ENCODE peak calls at places on chromosomes 2 and 18, in four cellular contexts. M is right lobe of liver, Z is HCT116, F is OCI-LY7. L is an unnamed sample.
A peak's percentile ranks its signal among the peaks of the same experiment; 100 is the strongest.

GRCh38 chr18:13502585-13502984 is 223.8 kb downstream of the FAM210A start:
- DNase-seq in M (no peak), Z (no peak), F (no peak), L (no peak)

GRCh38 chr2:14907014-14907612 is 274.6 kb downstream of the LRATD1 start:
- DNase-seq in M (no peak), F (peak; percentile 5), Z (no peak), L (no peak)

GRCh38 chr18:75844102-75844604 is 416.6 kb upstream of the SMIM21 start:
- DNase-seq in M (no peak), F (no peak), Z (no peak), L (no peak)

GRCh38 chr2:160429248-160430000 is 64.2 kb downstream of the RBMS1 start:
- DNase-seq in M (no peak), F (peak; percentile 79), Z (peak; percentile 56), L (no peak)

GRCh38 chr18:70463085-70463484 is 174.2 kb downstream of the SOCS6 start:
- DNase-seq in Z (no peak), M (no peak), F (no peak), L (no peak)

GRCh38 chr2:189595412-189595811 is 14.8 kb upstream of the SLC40A1 start:
- DNase-seq in M (no peak), Z (no peak), F (no peak), L (no peak)

GRCh38 chr18:42850174-42850766 is 265.2 kb downstream of the RIT2 start:
- DNase-seq in Z (no peak), M (no peak), F (no peak), L (no peak)

GRCh38 chr2:902584-902983 is 48.1 kb upstream of the SNTG2 start:
- DNase-seq in F (no peak), Z (no peak), M (no peak), L (no peak)

GRCh38 chr18:36130039-36130831 is 536 bp downstream of the ELP2 start:
- DNase-seq in F (no peak), M (no peak), Z (no peak), L (peak; percentile 2)

GRCh38 chr2:120552800-120553471 is 182.7 kb upstream of the GLI2 start:
- DNase-seq in F (peak; percentile 2), M (peak; percentile 97), Z (peak; percentile 84), L (peak; percentile 86)

GRCh38 chr2:120740765-120741513 is 5.3 kb downstream of the GLI2 start:
- DNase-seq in F (no peak), Z (no peak), M (no peak), L (no peak)

GRCh38 chr2:144288428-144288827 is 231.5 kb downstream of the ZEB2 start:
- DNase-seq in F (no peak), Z (no peak), M (no peak), L (no peak)

GRCh38 chr18:26327062-26327461 is 100.8 kb downstream of the TAF4B start:
- DNase-seq in Z (no peak), M (no peak), F (no peak), L (peak; percentile 14)

GRCh38 chr18:7626922-7627440 is 59.9 kb downstream of the PTPRM start:
- DNase-seq in F (no peak), Z (no peak), M (no peak), L (peak; percentile 9)

GRCh38 chr2:124762388-124762787 is 737.3 kb downstream of the CNTNAP5 start:
- DNase-seq in Z (no peak), F (no peak), M (no peak), L (no peak)

GRCh38 chr2:117724035-117724434 is 90.5 kb upstream of the DDX18 start:
- DNase-seq in F (no peak), M (no peak), Z (no peak), L (no peak)

GRCh38 chr18:3012306-3012919 is 531 bp downstream of the LPIN2 start:
- DNase-seq in M (peak; percentile 72), F (peak; percentile 49), Z (no peak), L (peak; percentile 34)

GRCh38 chr2:48322251-48322650 is 207.7 kb upstream of the STON1 start:
- DNase-seq in M (no peak), F (no peak), Z (no peak), L (no peak)

GRCh38 chr2:142876423-142876822 is 1.0 kb upstream of the KYNU start:
- DNase-seq in M (no peak), F (no peak), Z (no peak), L (no peak)
- TF ChIP-seq CTCF in M (peak; percentile 37), F (no peak), Z (no peak), L (no peak)

GRCh38 chr2:172969171-172969570 is 106.5 kb upstream of the MAP3K20 start:
- DNase-seq in M (no peak), Z (no peak), F (no peak), L (no peak)

GRCh38 chr2:172970660-172971059 is 105.0 kb upstream of the MAP3K20 start:
- DNase-seq in Z (no peak), F (no peak), M (no peak), L (no peak)

GRCh38 chr2:172968061-172968469 is 107.6 kb upstream of the MAP3K20 start:
- DNase-seq in F (no peak), M (peak; percentile 86), Z (no peak), L (no peak)

GRCh38 chr2:172967036-172967982 is 108.3 kb upstream of the MAP3K20 start:
- DNase-seq in M (peak; percentile 83), F (no peak), Z (no peak), L (no peak)

DNA sequence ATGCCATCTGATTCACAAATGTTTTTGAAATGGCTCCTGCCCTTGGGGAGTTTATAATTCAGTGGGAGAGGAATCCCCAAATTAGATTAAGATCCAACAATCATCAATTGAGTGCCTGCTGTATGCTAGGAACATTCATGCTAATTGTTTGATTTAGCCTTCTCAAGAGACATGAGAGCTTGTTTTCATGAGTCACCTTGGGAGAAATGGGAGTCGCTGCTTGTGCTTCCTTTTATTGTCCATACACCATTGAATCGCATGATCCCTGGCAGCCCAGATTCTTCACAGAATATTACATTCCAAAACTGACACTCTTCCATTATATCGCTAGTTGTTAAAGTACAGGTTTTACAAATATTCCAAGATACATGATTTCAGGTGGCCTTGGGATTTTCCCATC is 106.0 kb upstream of the MAP3K20 start:
- DNase-seq in Z (no peak), M (no peak), F (no peak), L (no peak)
- H3K27ac ChIP-seq in Z (no peak overlapping the region), M (no peak overlapping the region), F (no peak overlapping the region), L (no peak overlapping the region)

DNA sequence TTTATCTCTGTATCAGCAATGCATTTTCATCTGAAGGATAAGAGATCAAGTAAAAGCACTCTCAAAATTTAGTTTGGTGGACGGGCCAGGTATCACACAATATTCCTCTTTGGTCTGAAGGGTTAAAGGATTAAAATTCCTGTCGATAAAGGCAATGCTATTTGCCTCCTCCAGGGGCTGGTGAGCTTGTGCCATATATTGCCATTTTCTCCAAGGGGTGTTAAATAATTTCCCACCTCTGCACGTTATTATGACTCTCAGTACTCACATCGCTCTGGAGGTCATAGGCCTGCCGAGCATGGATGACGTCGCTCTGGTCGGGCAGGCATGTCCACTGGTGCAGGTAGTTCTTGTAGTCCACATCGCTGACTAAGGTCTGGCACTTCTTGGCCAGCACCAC is 94.2 kb downstream of the NEB start:
- DNase-seq in M (no peak), F (no peak), Z (no peak), L (no peak)
- TF ChIP-seq CTCF in M (no peak), F (no peak), Z (no peak), L (no peak)

GRCh38 chr2:39514825-39515224 is 77.7 kb upstream of the MAP4K3 start:
- DNase-seq in F (no peak), Z (no peak), M (no peak), L (no peak)

GRCh38 chr2:39517102-39517436 is 80.0 kb upstream of the MAP4K3 start:
- DNase-seq in Z (no peak), M (no peak), F (no peak), L (no peak)

GRCh38 chr2:39516347-39517101 is 79.4 kb upstream of the MAP4K3 start:
- DNase-seq in Z (no peak), F (no peak), M (no peak), L (no peak)

GRCh38 chr2:39515897-39516346 is 78.8 kb upstream of the MAP4K3 start:
- DNase-seq in Z (no peak), F (no peak), M (no peak), L (no peak)

DNA sequence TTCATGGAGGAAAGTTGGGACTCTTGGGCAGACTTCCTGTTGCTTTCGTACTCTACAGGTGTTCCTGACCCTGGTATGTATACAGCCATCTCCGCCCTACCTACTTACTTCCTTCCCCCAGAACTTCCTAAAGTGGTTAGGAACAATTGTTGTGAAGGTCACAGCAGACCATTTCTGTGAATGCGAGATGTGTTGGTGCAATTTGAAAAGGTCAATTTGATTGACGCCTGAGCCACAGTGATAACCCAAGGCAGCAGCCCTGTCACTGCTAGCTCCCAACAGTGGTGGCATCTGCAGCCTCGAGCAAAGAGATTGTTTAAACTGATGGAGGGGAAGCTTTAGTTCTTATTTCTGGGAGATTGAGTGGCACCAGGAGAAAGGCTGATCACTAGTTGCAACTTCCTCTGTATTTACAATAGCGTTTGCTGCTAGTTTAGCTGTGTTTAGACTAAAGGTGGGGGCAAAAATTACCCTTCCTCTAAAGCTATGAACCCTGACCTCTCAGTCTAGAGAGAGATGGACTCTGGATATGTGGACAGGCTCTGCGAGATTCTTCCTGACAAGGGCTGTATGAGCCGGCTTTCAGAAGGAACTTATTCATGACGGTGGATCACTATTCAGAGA is 78.3 kb upstream of the MAP4K3 start:
- DNase-seq in Z (no peak), F (no peak), M (no peak), L (no peak)
- H3K27ac ChIP-seq in Z (no peak overlapping the region), F (no peak overlapping the region), M (peak overlapping the region; percentile 17), L (no peak overlapping the region)

GRCh38 chr2:102891261-102891660 is 129.4 kb downstream of the TMEM182 start:
- DNase-seq in M (no peak), F (no peak), Z (no peak), L (no peak)

GRCh38 chr2:102892693-102893290 is 131.0 kb downstream of the TMEM182 start:
- DNase-seq in M (no peak), F (no peak), Z (no peak), L (no peak)

GRCh38 chr2:102893870-102894269 is 132.0 kb downstream of the TMEM182 start:
- DNase-seq in Z (no peak), M (no peak), F (no peak), L (no peak)

DNA sequence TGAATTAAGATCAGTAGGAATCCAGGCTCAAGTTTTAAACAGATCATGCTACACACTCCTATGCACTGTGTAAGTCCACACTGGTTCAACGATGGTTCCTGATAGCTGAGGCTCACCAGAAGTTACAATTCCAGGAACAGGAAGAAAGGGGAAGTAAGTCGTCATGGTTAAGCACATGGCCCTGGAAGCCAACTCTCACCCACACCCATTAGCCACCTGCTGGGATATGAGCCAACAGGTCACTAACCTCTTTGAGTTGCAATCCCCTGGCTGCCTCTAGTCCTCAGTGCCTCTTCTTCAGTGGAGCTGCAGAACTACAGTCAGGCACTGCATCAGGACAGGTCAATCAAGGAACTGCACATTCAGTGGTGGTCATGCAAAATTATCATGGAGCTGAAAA is 133.6 kb downstream of the TMEM182 start:
- DNase-seq in Z (no peak), F (no peak), M (no peak), L (no peak)
- TF ChIP-seq CTCF in Z (no peak), F (no peak), M (no peak), L (no peak)

DNA sequence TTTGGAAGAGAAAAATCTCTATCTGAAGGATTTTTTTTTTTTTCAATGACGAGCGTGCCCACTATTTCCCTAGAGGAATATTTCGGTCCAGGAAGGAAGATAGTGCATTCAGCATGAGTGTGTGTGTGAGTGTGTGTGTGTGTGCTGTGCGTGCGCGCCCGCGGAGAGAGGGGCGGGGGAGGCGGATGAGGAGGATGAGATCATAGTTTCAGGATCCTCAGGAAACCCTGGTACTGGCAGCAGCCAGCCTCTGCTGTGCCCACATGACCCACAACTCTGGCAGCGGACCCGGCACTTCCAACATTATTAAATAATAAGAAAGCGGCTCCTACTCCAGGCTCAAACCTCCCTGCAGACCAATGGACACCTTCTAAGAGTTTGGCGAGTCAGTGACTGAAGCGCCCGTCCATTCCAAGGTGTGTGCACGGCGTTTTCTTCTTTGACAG is 217.0 kb upstream of the DTNA start:
- DNase-seq in M (peak; percentile 73), Z (no peak), F (no peak), L (no peak)
- H3K27ac ChIP-seq in M (no peak overlapping the region), Z (no peak overlapping the region), F (no peak overlapping the region), L (no peak overlapping the region)